ENCODE peak calls at places on chromosomes 16 and 17, in seven cellular contexts. One of them, this sample, is unnamed.
A peak's percentile ranks its signal among the peaks of the same experiment; 100 is the strongest.

GRCh38 chr16:24497405-24497804 is 42.0 kb upstream of the RBBP6 start:
- DNase-seq in brain microvascular endothelial cell: no peak
- DNase-seq in fibroblast of lung: peak; percentile 5
- DNase-seq in neural progenitor cell: no peak
- DNase-seq in H1: no peak
- DNase-seq in GM12878: no peak
- DNase-seq in RWPE2: no peak
- DNase-seq in this sample: no peak

GRCh38 chr17:73657473-73658116 is 13.3 kb upstream of the SDK2 start:
- DNase-seq in brain microvascular endothelial cell: no peak
- DNase-seq in fibroblast of lung: peak; percentile 6
- DNase-seq in neural progenitor cell: peak; percentile 84
- DNase-seq in H1: no peak
- DNase-seq in GM12878: no peak
- DNase-seq in RWPE2: no peak
- DNase-seq in this sample: no peak

GRCh38 chr17:298791-299450 is 53.7 kb downstream of the RPH3AL start:
- DNase-seq in brain microvascular endothelial cell: peak; percentile 36
- DNase-seq in fibroblast of lung: no peak
- DNase-seq in neural progenitor cell: no peak
- DNase-seq in H1: no peak
- DNase-seq in GM12878: no peak
- DNase-seq in RWPE2: peak; percentile 31
- DNase-seq in this sample: peak; percentile 57

GRCh38 chr16:180921-181667 is 835 bp downstream of the HBQ1 start:
- DNase-seq in brain microvascular endothelial cell: peak; percentile 55
- DNase-seq in fibroblast of lung: peak; percentile 52
- DNase-seq in neural progenitor cell: peak; percentile 93
- DNase-seq in H1: peak; percentile 54
- DNase-seq in GM12878: peak; percentile 7
- DNase-seq in RWPE2: no peak
- DNase-seq in this sample: peak; percentile 95

GRCh38 chr17:78558181-78558850 is 18.9 kb downstream of the DNAH17 start:
- DNase-seq in brain microvascular endothelial cell: peak; percentile 8
- DNase-seq in fibroblast of lung: peak; percentile 20
- DNase-seq in neural progenitor cell: no peak
- DNase-seq in H1: no peak
- DNase-seq in GM12878: no peak
- DNase-seq in RWPE2: no peak
- DNase-seq in this sample: no peak

GRCh38 chr17:75721463-75722011 is 278 bp downstream of the ITGB4 start:
- DNase-seq in brain microvascular endothelial cell: no peak
- DNase-seq in fibroblast of lung: peak; percentile 7
- DNase-seq in neural progenitor cell: no peak
- DNase-seq in H1: no peak
- DNase-seq in GM12878: no peak
- DNase-seq in RWPE2: no peak
- DNase-seq in this sample: no peak

GRCh38 chr16:58883131-58883530 is 149.0 kb upstream of the GOT2 start:
- DNase-seq in brain microvascular endothelial cell: no peak
- DNase-seq in fibroblast of lung: no peak
- DNase-seq in neural progenitor cell: no peak
- DNase-seq in H1: no peak
- DNase-seq in GM12878: no peak
- DNase-seq in RWPE2: no peak
- DNase-seq in this sample: no peak

GRCh38 chr16:84225126-84225525 is 14.7 kb downstream of the KCNG4 start:
- DNase-seq in brain microvascular endothelial cell: no peak
- DNase-seq in fibroblast of lung: no peak
- DNase-seq in neural progenitor cell: no peak
- DNase-seq in H1: no peak
- DNase-seq in GM12878: no peak
- DNase-seq in RWPE2: no peak
- DNase-seq in this sample: no peak

GRCh38 chr16:55176901-55177300 is 147.1 kb upstream of the IRX6 start:
- DNase-seq in brain microvascular endothelial cell: no peak
- DNase-seq in fibroblast of lung: no peak
- DNase-seq in neural progenitor cell: no peak
- DNase-seq in H1: no peak
- DNase-seq in GM12878: no peak
- DNase-seq in RWPE2: no peak
- DNase-seq in this sample: no peak

GRCh38 chr17:56679148-56679766 is 85.8 kb downstream of the NOG start:
- DNase-seq in brain microvascular endothelial cell: no peak
- DNase-seq in fibroblast of lung: peak; percentile 42
- DNase-seq in neural progenitor cell: peak; percentile 69
- DNase-seq in H1: no peak
- DNase-seq in GM12878: no peak
- DNase-seq in RWPE2: no peak
- DNase-seq in this sample: no peak

GRCh38 chr16:79071424-79071823 is 529.1 kb downstream of the MAF start:
- DNase-seq in brain microvascular endothelial cell: no peak
- DNase-seq in fibroblast of lung: no peak
- DNase-seq in neural progenitor cell: no peak
- DNase-seq in H1: no peak
- DNase-seq in GM12878: no peak
- DNase-seq in RWPE2: no peak
- DNase-seq in this sample: no peak

GRCh38 chr16:53053967-53054669 is 673 bp upstream of the CHD9 start:
- DNase-seq in brain microvascular endothelial cell: peak; percentile 9
- DNase-seq in fibroblast of lung: peak; percentile 25
- DNase-seq in neural progenitor cell: no peak
- DNase-seq in H1: no peak
- DNase-seq in GM12878: no peak
- DNase-seq in RWPE2: no peak
- DNase-seq in this sample: no peak

GRCh38 chr17:35679007-35679682 is 52.3 kb upstream of the RASL10B start:
- DNase-seq in brain microvascular endothelial cell: no peak
- DNase-seq in fibroblast of lung: peak; percentile 39
- DNase-seq in neural progenitor cell: no peak
- DNase-seq in H1: no peak
- DNase-seq in GM12878: no peak
- DNase-seq in RWPE2: no peak
- DNase-seq in this sample: no peak
- H3K36me3 ChIP-seq in brain microvascular endothelial cell: peaks cover 18% of the 10 kb centered on the region
- H3K36me3 ChIP-seq in fibroblast of lung: peaks cover 1% of the 10 kb centered on the region
- H3K36me3 ChIP-seq in neural progenitor cell: peaks cover 7% of the 10 kb centered on the region
- H3K36me3 ChIP-seq in H1: peaks cover 16% of the 10 kb centered on the region
- H3K36me3 ChIP-seq in GM12878: peaks cover 15% of the 10 kb centered on the region
- H3K36me3 ChIP-seq in RWPE2: peaks cover 89% of the 10 kb centered on the region
- H3K36me3 ChIP-seq in this sample: peaks cover 67% of the 10 kb centered on the region

GRCh38 chr17:8141046-8141445 is 11.2 kb downstream of the PER1 start:
- DNase-seq in brain microvascular endothelial cell: no peak
- DNase-seq in fibroblast of lung: no peak
- DNase-seq in neural progenitor cell: no peak
- DNase-seq in H1: no peak
- DNase-seq in GM12878: no peak
- DNase-seq in RWPE2: no peak
- DNase-seq in this sample: no peak
- H3K27ac ChIP-seq in brain microvascular endothelial cell: no peak overlapping the region
- H3K27ac ChIP-seq in fibroblast of lung: no peak overlapping the region
- H3K27ac ChIP-seq in neural progenitor cell: no peak overlapping the region
- H3K27ac ChIP-seq in H1: no peak overlapping the region
- H3K27ac ChIP-seq in GM12878: no peak overlapping the region
- H3K27ac ChIP-seq in RWPE2: peak overlapping the region; percentile 66
- H3K27ac ChIP-seq in this sample: no peak overlapping the region

GRCh38 chr16:57485916-57486857 is at the start of gene DOK4:
- DNase-seq in brain microvascular endothelial cell: peak; percentile 48
- DNase-seq in fibroblast of lung: peak; percentile 69
- DNase-seq in neural progenitor cell: peak; percentile 93
- DNase-seq in H1: no peak
- DNase-seq in GM12878: no peak
- DNase-seq in RWPE2: peak; percentile 77
- DNase-seq in this sample: peak; percentile 95
- H3K36me3 ChIP-seq in brain microvascular endothelial cell: no peaks in the 10 kb centered on the region
- H3K36me3 ChIP-seq in fibroblast of lung: no peaks in the 10 kb centered on the region
- H3K36me3 ChIP-seq in neural progenitor cell: no peaks in the 10 kb centered on the region
- H3K36me3 ChIP-seq in H1: no peaks in the 10 kb centered on the region
- H3K36me3 ChIP-seq in GM12878: no peaks in the 10 kb centered on the region
- H3K36me3 ChIP-seq in RWPE2: no peaks in the 10 kb centered on the region
- H3K36me3 ChIP-seq in this sample: no peaks in the 10 kb centered on the region

GRCh38 chr17:28227278-28228108 is 91.5 kb upstream of the TMEM97 start:
- DNase-seq in brain microvascular endothelial cell: peak; percentile 32
- DNase-seq in fibroblast of lung: peak; percentile 43
- DNase-seq in neural progenitor cell: peak; percentile 99
- DNase-seq in H1: peak; percentile 94
- DNase-seq in GM12878: no peak
- DNase-seq in RWPE2: peak; percentile 97
- DNase-seq in this sample: peak; percentile 75
- H3K27ac ChIP-seq in brain microvascular endothelial cell: no peak overlapping the region
- H3K27ac ChIP-seq in fibroblast of lung: no peak overlapping the region
- H3K27ac ChIP-seq in neural progenitor cell: peak overlapping the region; percentile 85
- H3K27ac ChIP-seq in H1: peak overlapping the region; percentile 74
- H3K27ac ChIP-seq in GM12878: no peak overlapping the region
- H3K27ac ChIP-seq in RWPE2: peak overlapping the region; percentile 45
- H3K27ac ChIP-seq in this sample: no peak overlapping the region

GRCh38 chr17:50080096-50080480 is 15.1 kb upstream of the PDK2 start:
- DNase-seq in brain microvascular endothelial cell: no peak
- DNase-seq in fibroblast of lung: no peak
- DNase-seq in neural progenitor cell: no peak
- DNase-seq in H1: no peak
- DNase-seq in GM12878: no peak
- DNase-seq in RWPE2: no peak
- DNase-seq in this sample: peak; percentile 66
- H3K36me3 ChIP-seq in brain microvascular endothelial cell: peaks cover 92% of the 10 kb centered on the region
- H3K36me3 ChIP-seq in fibroblast of lung: peaks cover 47% of the 10 kb centered on the region
- H3K36me3 ChIP-seq in neural progenitor cell: no peaks in the 10 kb centered on the region
- H3K36me3 ChIP-seq in H1: no peaks in the 10 kb centered on the region
- H3K36me3 ChIP-seq in GM12878: no peaks in the 10 kb centered on the region
- H3K36me3 ChIP-seq in RWPE2: peaks cover 100% of the 10 kb centered on the region
- H3K36me3 ChIP-seq in this sample: peaks cover 61% of the 10 kb centered on the region

GRCh38 chr17:80529104-80529903 is 15.3 kb upstream of the RPTOR start:
- DNase-seq in brain microvascular endothelial cell: no peak
- DNase-seq in fibroblast of lung: no peak
- DNase-seq in neural progenitor cell: no peak
- DNase-seq in H1: no peak
- DNase-seq in GM12878: no peak
- DNase-seq in RWPE2: no peak
- DNase-seq in this sample: peak; percentile 39
- H3K27ac ChIP-seq in brain microvascular endothelial cell: no peak overlapping the region
- H3K27ac ChIP-seq in fibroblast of lung: no peak overlapping the region
- H3K27ac ChIP-seq in neural progenitor cell: no peak overlapping the region
- H3K27ac ChIP-seq in H1: no peak overlapping the region
- H3K27ac ChIP-seq in GM12878: no peak overlapping the region
- H3K27ac ChIP-seq in RWPE2: no peak overlapping the region
- H3K27ac ChIP-seq in this sample: no peak overlapping the region

GRCh38 chr16:4726616-4727015 is 7.5 kb downstream of the ANKS3 start:
- DNase-seq in brain microvascular endothelial cell: no peak
- DNase-seq in fibroblast of lung: no peak
- DNase-seq in neural progenitor cell: no peak
- DNase-seq in H1: no peak
- DNase-seq in GM12878: no peak
- DNase-seq in RWPE2: no peak
- DNase-seq in this sample: no peak
- H3K36me3 ChIP-seq in brain microvascular endothelial cell: peaks cover 25% of the 10 kb centered on the region
- H3K36me3 ChIP-seq in fibroblast of lung: peaks cover 11% of the 10 kb centered on the region
- H3K36me3 ChIP-seq in neural progenitor cell: no peaks in the 10 kb centered on the region
- H3K36me3 ChIP-seq in H1: peaks cover 17% of the 10 kb centered on the region
- H3K36me3 ChIP-seq in GM12878: peaks cover 2% of the 10 kb centered on the region
- H3K36me3 ChIP-seq in RWPE2: peaks cover 73% of the 10 kb centered on the region
- H3K36me3 ChIP-seq in this sample: peaks cover 85% of the 10 kb centered on the region

This sample was measured in spleen.